ENCODE peak calls at places on chromosomes 5 and 9, in eight cellular contexts. T is activated CD8-positive, alpha-beta memory T cell treated with anti-CD3 and anti-CD28 coated beads for 24 hours; I is HepG2; F is NCI-H1092; X is fibroblast of the conjunctiva; S is AG04450; H is kidney tubule cell; D is brain microvascular endothelial cell. C is an unnamed sample.

GRCh38 chr9:2159521-2160417 is 144.6 kb downstream of the SMARCA2 start:
- DNase-seq in X (no peak), S (no peak), I (no peak), F (no peak), T (no peak), H (peak), D (peak), C (no peak)

GRCh38 chr5:166961028-166961427 is 1330.4 kb upstream of the WWC1 start:
- DNase-seq in I (no peak), X (no peak), H (peak), T (no peak), S (no peak), D (no peak), F (no peak), C (no peak)

GRCh38 chr9:129627556-129628492 is 1.9 kb downstream of the NTMT1 start:
- DNase-seq in H (no peak), D (no peak), S (no peak), T (no peak), X (no peak), F (no peak), I (no peak), C (no peak)

GRCh38 chr9:76652894-76653293 is 111.3 kb upstream of the PCA3 start:
- DNase-seq in S (no peak), H (no peak), T (no peak), I (no peak), F (no peak), D (no peak), X (no peak), C (no peak)

GRCh38 chr9:14256588-14256987 is 57.4 kb downstream of the NFIB start:
- DNase-seq in F (no peak), I (no peak), S (no peak), H (no peak), D (no peak), X (no peak), T (no peak), C (no peak)

GRCh38 chr5:122076023-122076422 is 2.0 kb downstream of the LOX start:
- DNase-seq in D (no peak), S (no peak), X (no peak), T (no peak), I (peak), F (no peak), H (peak), C (peak)

GRCh38 chr5:167565555-167565954 is 725.9 kb upstream of the WWC1 start:
- DNase-seq in D (peak), X (no peak), H (peak), T (no peak), S (no peak), I (no peak), F (no peak), C (peak)

GRCh38 chr5:81778642-81779041 is 27.7 kb upstream of the SSBP2 start:
- DNase-seq in H (peak), I (no peak), T (no peak), S (no peak), X (no peak), D (no peak), F (no peak), C (no peak)

GRCh38 chr5:71767661-71768060 is 48.6 kb downstream of the CARTPT start:
- DNase-seq in X (no peak), S (no peak), I (no peak), D (no peak), H (no peak), F (no peak), T (no peak), C (no peak)

GRCh38 chr5:112226215-112226614 is 192.9 kb downstream of the EPB41L4A start:
- DNase-seq in H (no peak), T (no peak), D (no peak), X (no peak), F (no peak), I (no peak), S (no peak), C (no peak)

GRCh38 chr5:82347213-82347947 is 69.2 kb upstream of the RPS23 start:
- DNase-seq in S (peak), H (peak), X (no peak), I (no peak), D (peak), T (no peak), F (no peak), C (no peak)

GRCh38 chr9:76610009-76610352 is 151.0 kb downstream of the GCNT1 start:
- DNase-seq in T (no peak), H (no peak), D (peak), F (no peak), S (no peak), X (peak), I (no peak), C (no peak)

GRCh38 chr5:147170603-147171002 is 64.2 kb upstream of the STK32A start:
- DNase-seq in T (no peak), F (no peak), X (no peak), H (peak), I (peak), S (no peak), D (no peak), C (peak)

GRCh38 chr5:158511454-158511853 is 588.3 kb downstream of the EBF1 start:
- DNase-seq in T (no peak), H (no peak), F (no peak), D (no peak), I (no peak), X (no peak), S (no peak), C (no peak)

GRCh38 chr9:21455320-21455719 is 15.1 kb downstream of the IFNA1 start:
- DNase-seq in I (peak), D (peak), F (no peak), X (peak), H (peak), T (no peak), S (no peak), C (peak)

GRCh38 chr5:57676228-57677098 is 193.9 kb upstream of the ACTBL2 start:
- DNase-seq in D (no peak), F (no peak), I (peak), T (no peak), X (peak), H (no peak), S (peak), C (no peak)

GRCh38 chr5:138654281-138654867 is 79.2 kb upstream of the HSPA9 start:
- DNase-seq in X (no peak), I (no peak), H (peak), F (no peak), D (peak), T (peak), S (peak), C (no peak)

GRCh38 chr9:34993502-34994428 is 4.2 kb downstream of the DNAJB5 start:
- DNase-seq in T (no peak), D (no peak), S (no peak), F (peak), X (peak), H (peak), I (no peak), C (no peak)

GRCh38 chr9:6925841-6926240 is 168.1 kb downstream of the KDM4C start:
- DNase-seq in F (no peak), D (no peak), H (no peak), T (no peak), I (no peak), S (no peak), X (no peak), C (no peak)

GRCh38 chr5:160083501-160083900 is 35.7 kb downstream of the PWWP2A start:
- DNase-seq in H (peak), X (no peak), F (no peak), D (peak), I (no peak), S (no peak), T (no peak), C (no peak)

GRCh38 chr5:132762246-132763000 is 14.6 kb downstream of the SEPTIN8 start:
- DNase-seq in H (no peak), S (no peak), X (no peak), D (no peak), F (no peak), T (peak), I (no peak), C (no peak)

GRCh38 chr5:69024241-69024651 is 69.6 kb upstream of the SLC30A5 start:
- DNase-seq in I (peak), X (no peak), S (no peak), T (no peak), F (no peak), D (no peak), H (peak), C (peak)

GRCh38 chr5:129541648-129542251 is 81.7 kb downstream of the ADAMTS19 start:
- DNase-seq in D (no peak), S (no peak), F (no peak), T (no peak), I (peak), X (peak), H (peak), C (peak)

GRCh38 chr5:89712135-89712700 is 697.3 kb downstream of the CETN3 start:
- DNase-seq in S (no peak), I (no peak), T (no peak), H (no peak), X (no peak), F (no peak), D (no peak), C (no peak)

GRCh38 chr9:135023389-135023788 is 64.1 kb upstream of the OLFM1 start:
- DNase-seq in D (peak), I (no peak), F (no peak), X (no peak), H (peak), T (no peak), S (no peak), C (no peak)

GRCh38 chr9:116549061-116549664 is 137.9 kb upstream of the TRIM32 start:
- DNase-seq in H (peak), S (peak), D (peak), T (no peak), F (no peak), X (peak), I (peak), C (peak)

GRCh38 chr5:135709998-135710670 is 124.3 kb upstream of the SLC25A48 start:
- DNase-seq in D (no peak), H (no peak), I (peak), X (no peak), S (no peak), T (no peak), F (no peak), C (no peak)

GRCh38 chr9:121298689-121299112 is 30.7 kb downstream of the GSN start:
- DNase-seq in H (no peak), I (peak), T (no peak), S (no peak), D (no peak), F (no peak), X (no peak), C (peak)

GRCh38 chr5:141618030-141618803 is 583 bp downstream of the DIAPH1 start:
- DNase-seq in I (peak), T (peak), S (no peak), F (no peak), X (no peak), H (peak), D (no peak), C (peak)